ENCODE peak calls at places on chromosomes 3 and 15, in ten cellular contexts. H is hepatic stellate cell, E is GM20000, I is Daoy, O is PC-9, M is body of pancreas, W is heart right ventricle, R is stromal cell of bone marrow, F is germinal center, A is naive B cell. D is an unnamed sample.

GRCh38 chr3:177424541-177424940 is 227.3 kb upstream of the TBL1XR1 start:
- DNase-seq in H (no peak), E (no peak), I (no peak), O (no peak), M (no peak), W (no peak), R (no peak), F (no peak), A (no peak), D (no peak)

GRCh38 chr15:62559049-62559733 is 394.1 kb upstream of the C2CD4B start:
- DNase-seq in H (peak), E (no peak), I (no peak), O (no peak), M (peak), W (no peak), R (peak), F (no peak), A (no peak), D (no peak)

GRCh38 chr3:30227571-30228301 is 378.7 kb upstream of the TGFBR2 start:
- DNase-seq in H (peak), E (no peak), I (peak), O (no peak), M (no peak), W (no peak), R (peak), F (no peak), A (no peak), D (no peak)

GRCh38 chr3:15387735-15388134 is 39.6 kb downstream of the METTL6 start:
- DNase-seq in H (no peak), E (no peak), I (no peak), O (no peak), M (no peak), W (no peak), R (no peak), F (no peak), A (no peak), D (no peak)

GRCh38 chr3:158104346-158105020 is 1.7 kb downstream of the SHOX2 start:
- DNase-seq in H (no peak), E (no peak), I (no peak), O (no peak), M (no peak), W (no peak), R (no peak), F (no peak), A (no peak), D (no peak)

GRCh38 chr15:41501961-41502786 is 8.5 kb downstream of the ITPKA start:
- DNase-seq in H (no peak), E (peak), I (no peak), O (no peak), M (no peak), W (no peak), R (no peak), F (peak), A (peak), D (no peak)

GRCh38 chr3:112109313-112109712 is 23.1 kb downstream of the C3orf52 start:
- DNase-seq in H (no peak), E (no peak), I (no peak), O (no peak), M (no peak), W (no peak), R (no peak), F (no peak), A (no peak), D (no peak)

GRCh38 chr3:87361271-87361670 is 84.9 kb upstream of the POU1F1 start:
- DNase-seq in H (no peak), E (no peak), I (no peak), O (no peak), M (no peak), W (no peak), R (no peak), F (no peak), A (no peak), D (no peak)

GRCh38 chr3:100562224-100562857 is 47.1 kb upstream of the ADGRG7 start:
- DNase-seq in H (no peak), E (no peak), I (no peak), O (no peak), M (no peak), W (no peak), R (no peak), F (no peak), A (no peak), D (no peak)

GRCh38 chr3:145798691-145799550 is 362.1 kb downstream of the PLOD2 start:
- DNase-seq in H (no peak), E (no peak), I (no peak), O (no peak), M (no peak), W (no peak), R (peak), F (no peak), A (no peak), D (no peak)

GRCh38 chr3:29385056-29385455 is 104.2 kb downstream of the RBMS3 start:
- DNase-seq in H (peak), E (no peak), I (peak), O (no peak), M (no peak), W (no peak), R (peak), F (no peak), A (no peak), D (no peak)

GRCh38 chr3:173411288-173412064 is 13.9 kb downstream of the NLGN1 start:
- DNase-seq in H (peak), E (no peak), I (peak), O (peak), M (no peak), W (no peak), R (peak), F (no peak), A (no peak), D (no peak)

GRCh38 chr15:70789213-70789612 is 25.9 kb upstream of the UACA start:
- DNase-seq in H (no peak), E (no peak), I (peak), O (no peak), M (no peak), W (no peak), R (no peak), F (no peak), A (no peak), D (no peak)

GRCh38 chr15:51121118-51121517 is 26.4 kb upstream of the TNFAIP8L3 start:
- DNase-seq in H (peak), E (no peak), I (peak), O (peak), M (no peak), W (no peak), R (peak), F (no peak), A (no peak), D (peak)

GRCh38 chr15:66948294-66948693 is 117.1 kb upstream of the SMAD3 start:
- DNase-seq in H (peak), E (no peak), I (peak), O (peak), M (no peak), W (no peak), R (peak), F (no peak), A (no peak), D (peak)

GRCh38 chr15:76338555-76339301 is 2.2 kb downstream of the ISL2 start:
- DNase-seq in H (no peak), E (peak), I (no peak), O (no peak), M (no peak), W (no peak), R (no peak), F (no peak), A (no peak), D (no peak)

GRCh38 chr3:55521086-55522060 is 34.3 kb upstream of the WNT5A start:
- DNase-seq in H (no peak), E (no peak), I (no peak), O (no peak), M (no peak), W (no peak), R (peak), F (no peak), A (no peak), D (no peak)

D was measured in T1000.